ENCODE peak calls at places on chromosomes 7 and 10, in five cellular contexts. One of them, this sample, is unnamed.

GRCh38 chr10:53606951-53607350 is 834.4 kb upstream of the MBL2 start:
- DNase-seq in prostate gland: no peak
- DNase-seq in left ventricle myocardium inferior: no peak
- DNase-seq in CD8-positive, alpha-beta memory T cell: no peak
- DNase-seq in fibroblast of lung: peak; percentile 29
- DNase-seq in this sample: no peak

GRCh38 chr7:50531928-50532327 is 33.3 kb downstream of the DDC start:
- DNase-seq in prostate gland: no peak
- DNase-seq in CD8-positive, alpha-beta memory T cell: no peak
- DNase-seq in left ventricle myocardium inferior: no peak
- DNase-seq in fibroblast of lung: peak; percentile 36
- DNase-seq in this sample: no peak

GRCh38 chr10:60767424-60767823 is 10.9 kb upstream of the CDK1 start:
- DNase-seq in CD8-positive, alpha-beta memory T cell: no peak
- DNase-seq in fibroblast of lung: no peak
- DNase-seq in left ventricle myocardium inferior: no peak
- DNase-seq in prostate gland: no peak
- DNase-seq in this sample: no peak

GRCh38 chr7:112184455-112184854 is 21.7 kb downstream of the DOCK4 start:
- DNase-seq in CD8-positive, alpha-beta memory T cell: no peak
- DNase-seq in prostate gland: no peak
- DNase-seq in left ventricle myocardium inferior: no peak
- DNase-seq in fibroblast of lung: no peak
- DNase-seq in this sample: no peak

GRCh38 chr7:6306471-6306870 is 34.0 kb upstream of the CYTH3 start:
- DNase-seq in fibroblast of lung: peak; percentile 39
- DNase-seq in prostate gland: no peak
- DNase-seq in left ventricle myocardium inferior: no peak
- DNase-seq in CD8-positive, alpha-beta memory T cell: no peak
- DNase-seq in this sample: no peak

GRCh38 chr10:100101526-100102076 is 19.9 kb upstream of the CPN1 start:
- DNase-seq in fibroblast of lung: no peak
- DNase-seq in CD8-positive, alpha-beta memory T cell: no peak
- DNase-seq in left ventricle myocardium inferior: no peak
- DNase-seq in prostate gland: no peak
- DNase-seq in this sample: peak; percentile 88

GRCh38 chr7:138918756-138919155 is 62.4 kb downstream of the KIAA1549 start:
- DNase-seq in left ventricle myocardium inferior: no peak
- DNase-seq in CD8-positive, alpha-beta memory T cell: no peak
- DNase-seq in prostate gland: no peak
- DNase-seq in fibroblast of lung: no peak
- DNase-seq in this sample: no peak

GRCh38 chr10:69179089-69179742 is 818 bp upstream of the SUPV3L1 start:
- DNase-seq in CD8-positive, alpha-beta memory T cell: no peak
- DNase-seq in prostate gland: no peak
- DNase-seq in left ventricle myocardium inferior: no peak
- DNase-seq in fibroblast of lung: peak; percentile 83
- DNase-seq in this sample: no peak

GRCh38 chr10:16848562-16849154 is 31.4 kb upstream of the RSU1 start:
- DNase-seq in left ventricle myocardium inferior: no peak
- DNase-seq in prostate gland: no peak
- DNase-seq in fibroblast of lung: no peak
- DNase-seq in CD8-positive, alpha-beta memory T cell: no peak
- DNase-seq in this sample: no peak

GRCh38 chr10:96719205-96719604 is 1.1 kb downstream of the PIK3AP1 start:
- DNase-seq in CD8-positive, alpha-beta memory T cell: no peak
- DNase-seq in fibroblast of lung: no peak
- DNase-seq in left ventricle myocardium inferior: no peak
- DNase-seq in prostate gland: no peak
- DNase-seq in this sample: no peak

GRCh38 chr10:122468923-122469781 is 7.8 kb downstream of the HTRA1 start:
- DNase-seq in fibroblast of lung: peak; percentile 97
- DNase-seq in prostate gland: no peak
- DNase-seq in CD8-positive, alpha-beta memory T cell: no peak
- DNase-seq in left ventricle myocardium inferior: no peak
- DNase-seq in this sample: no peak

GRCh38 chr10:84264611-84265141 is 19.8 kb downstream of the RGR start:
- DNase-seq in left ventricle myocardium inferior: peak; percentile 50
- DNase-seq in CD8-positive, alpha-beta memory T cell: peak; percentile 65
- DNase-seq in prostate gland: peak; percentile 64
- DNase-seq in fibroblast of lung: peak; percentile 63
- DNase-seq in this sample: peak; percentile 69

GRCh38 chr10:98055875-98056516 is 25.6 kb upstream of the CRTAC1 start:
- DNase-seq in fibroblast of lung: no peak
- DNase-seq in CD8-positive, alpha-beta memory T cell: no peak
- DNase-seq in prostate gland: no peak
- DNase-seq in left ventricle myocardium inferior: no peak
- DNase-seq in this sample: no peak

GRCh38 chr10:52951819-52952218 is 179.2 kb upstream of the MBL2 start:
- DNase-seq in CD8-positive, alpha-beta memory T cell: no peak
- DNase-seq in fibroblast of lung: peak; percentile 67
- DNase-seq in left ventricle myocardium inferior: peak; percentile 25
- DNase-seq in prostate gland: peak; percentile 21
- DNase-seq in this sample: peak; percentile 52

GRCh38 chr10:121854809-121855445 is 72.9 kb downstream of the ATE1 start:
- DNase-seq in prostate gland: no peak
- DNase-seq in fibroblast of lung: no peak
- DNase-seq in left ventricle myocardium inferior: no peak
- DNase-seq in CD8-positive, alpha-beta memory T cell: no peak
- DNase-seq in this sample: peak; percentile 30

GRCh38 chr10:57338823-57339558 is 928.7 kb downstream of the IPMK start:
- DNase-seq in left ventricle myocardium inferior: no peak
- DNase-seq in prostate gland: no peak
- DNase-seq in fibroblast of lung: peak; percentile 56
- DNase-seq in CD8-positive, alpha-beta memory T cell: no peak
- DNase-seq in this sample: no peak

GRCh38 chr10:107561136-107561650 is 396.7 kb upstream of the SORCS1 start:
- DNase-seq in fibroblast of lung: no peak
- DNase-seq in CD8-positive, alpha-beta memory T cell: no peak
- DNase-seq in prostate gland: no peak
- DNase-seq in left ventricle myocardium inferior: no peak
- DNase-seq in this sample: no peak

GRCh38 chr7:108358553-108358952 is 97.7 kb downstream of the NRCAM start:
- DNase-seq in prostate gland: no peak
- DNase-seq in fibroblast of lung: peak; percentile 90
- DNase-seq in CD8-positive, alpha-beta memory T cell: no peak
- DNase-seq in left ventricle myocardium inferior: no peak
- DNase-seq in this sample: peak; percentile 63

GRCh38 chr7:144391823-144392255 is 11.7 kb downstream of the NOBOX start:
- DNase-seq in left ventricle myocardium inferior: no peak
- DNase-seq in prostate gland: peak; percentile 34
- DNase-seq in CD8-positive, alpha-beta memory T cell: peak; percentile 62
- DNase-seq in fibroblast of lung: peak; percentile 79
- DNase-seq in this sample: no peak

GRCh38 chr7:93551931-93552330 is 22.6 kb downstream of the CALCR start:
- DNase-seq in fibroblast of lung: no peak
- DNase-seq in left ventricle myocardium inferior: no peak
- DNase-seq in prostate gland: no peak
- DNase-seq in CD8-positive, alpha-beta memory T cell: no peak
- DNase-seq in this sample: no peak

GRCh38 chr10:480928-481551 is 208.4 kb downstream of the DIP2C start:
- DNase-seq in prostate gland: no peak
- DNase-seq in left ventricle myocardium inferior: no peak
- DNase-seq in fibroblast of lung: peak; percentile 51
- DNase-seq in CD8-positive, alpha-beta memory T cell: no peak
- DNase-seq in this sample: no peak

GRCh38 chr7:55200441-55200840 is 164.7 kb upstream of the LANCL2 start:
- DNase-seq in left ventricle myocardium inferior: no peak
- DNase-seq in CD8-positive, alpha-beta memory T cell: no peak
- DNase-seq in fibroblast of lung: no peak
- DNase-seq in prostate gland: no peak
- DNase-seq in this sample: no peak

GRCh38 chr10:20892796-20893195 is 4.3 kb downstream of the NEBL start:
- DNase-seq in prostate gland: no peak
- DNase-seq in fibroblast of lung: no peak
- DNase-seq in CD8-positive, alpha-beta memory T cell: no peak
- DNase-seq in left ventricle myocardium inferior: no peak
- DNase-seq in this sample: no peak

GRCh38 chr10:104339469-104340098 is 1.3 kb upstream of the ITPRIP start:
- DNase-seq in CD8-positive, alpha-beta memory T cell: no peak
- DNase-seq in left ventricle myocardium inferior: no peak
- DNase-seq in prostate gland: peak; percentile 75
- DNase-seq in fibroblast of lung: peak; percentile 85
- DNase-seq in this sample: peak; percentile 80

GRCh38 chr10:62502995-62503613 is 128.9 kb downstream of the ZNF365 start:
- DNase-seq in fibroblast of lung: peak; percentile 36
- DNase-seq in prostate gland: no peak
- DNase-seq in left ventricle myocardium inferior: no peak
- DNase-seq in CD8-positive, alpha-beta memory T cell: no peak
- DNase-seq in this sample: no peak

GRCh38 chr7:8119228-8119627 is 142.7 kb downstream of the ICA1 start:
- DNase-seq in CD8-positive, alpha-beta memory T cell: no peak
- DNase-seq in left ventricle myocardium inferior: no peak
- DNase-seq in prostate gland: no peak
- DNase-seq in fibroblast of lung: no peak
- DNase-seq in this sample: no peak

GRCh38 chr10:110845756-110846620 is 25.7 kb upstream of the PDCD4 start:
- DNase-seq in left ventricle myocardium inferior: no peak
- DNase-seq in CD8-positive, alpha-beta memory T cell: no peak
- DNase-seq in prostate gland: peak; percentile 86
- DNase-seq in fibroblast of lung: no peak
- DNase-seq in this sample: peak; percentile 92

GRCh38 chr10:56135806-56136205 is 225.3 kb downstream of the ZWINT start:
- DNase-seq in prostate gland: no peak
- DNase-seq in fibroblast of lung: no peak
- DNase-seq in CD8-positive, alpha-beta memory T cell: no peak
- DNase-seq in left ventricle myocardium inferior: no peak
- DNase-seq in this sample: no peak

GRCh38 chr7:115662120-115662519 is 368.4 kb downstream of the TFEC start:
- DNase-seq in fibroblast of lung: no peak
- DNase-seq in CD8-positive, alpha-beta memory T cell: no peak
- DNase-seq in left ventricle myocardium inferior: no peak
- DNase-seq in prostate gland: no peak
- DNase-seq in this sample: no peak

GRCh38 chr10:79068562-79069324 is at the start of gene ZMIZ1:
- DNase-seq in CD8-positive, alpha-beta memory T cell: peak; percentile 85
- DNase-seq in fibroblast of lung: peak; percentile 93
- DNase-seq in left ventricle myocardium inferior: peak; percentile 89
- DNase-seq in prostate gland: peak; percentile 92
- DNase-seq in this sample: peak; percentile 92

GRCh38 chr10:131636116-131636515 is 264.7 kb upstream of the PPP2R2D start:
- DNase-seq in prostate gland: no peak
- DNase-seq in CD8-positive, alpha-beta memory T cell: no peak
- DNase-seq in left ventricle myocardium inferior: no peak
- DNase-seq in fibroblast of lung: no peak
- DNase-seq in this sample: no peak

GRCh38 chr7:725223-726005 is 1.1 kb upstream of the DNAAF5 start:
- DNase-seq in left ventricle myocardium inferior: no peak
- DNase-seq in prostate gland: no peak
- DNase-seq in CD8-positive, alpha-beta memory T cell: no peak
- DNase-seq in fibroblast of lung: peak; percentile 50
- DNase-seq in this sample: no peak

GRCh38 chr7:107021600-107021999 is 22.9 kb upstream of the PRKAR2B start:
- DNase-seq in fibroblast of lung: no peak
- DNase-seq in prostate gland: no peak
- DNase-seq in CD8-positive, alpha-beta memory T cell: no peak
- DNase-seq in left ventricle myocardium inferior: no peak
- DNase-seq in this sample: no peak

GRCh38 chr7:102029616-102030015 is 212.2 kb downstream of the CUX1 start:
- DNase-seq in prostate gland: no peak
- DNase-seq in CD8-positive, alpha-beta memory T cell: no peak
- DNase-seq in left ventricle myocardium inferior: no peak
- DNase-seq in fibroblast of lung: no peak
- DNase-seq in this sample: no peak

GRCh38 chr7:36037121-36037662 is 115.9 kb upstream of the EEPD1 start:
- DNase-seq in fibroblast of lung: peak; percentile 91
- DNase-seq in left ventricle myocardium inferior: peak; percentile 50
- DNase-seq in CD8-positive, alpha-beta memory T cell: no peak
- DNase-seq in prostate gland: peak; percentile 94
- DNase-seq in this sample: no peak

GRCh38 chr10:46031648-46032532 is 1.5 kb upstream of the NCOA4 start:
- DNase-seq in left ventricle myocardium inferior: no peak
- DNase-seq in fibroblast of lung: no peak
- DNase-seq in CD8-positive, alpha-beta memory T cell: no peak
- DNase-seq in prostate gland: no peak
- DNase-seq in this sample: no peak
- H3K27ac ChIP-seq in left ventricle myocardium inferior: no peak overlapping the region
- H3K27ac ChIP-seq in fibroblast of lung: no peak overlapping the region
- H3K27ac ChIP-seq in CD8-positive, alpha-beta memory T cell: peak overlapping the region; percentile 41
- H3K27ac ChIP-seq in prostate gland: peak overlapping the region; percentile 95
- H3K27ac ChIP-seq in this sample: peak overlapping the region; percentile 95

GRCh38 chr10:125037145-125037544 is 95.2 kb downstream of the ZRANB1 start:
- DNase-seq in prostate gland: no peak
- DNase-seq in CD8-positive, alpha-beta memory T cell: no peak
- DNase-seq in left ventricle myocardium inferior: no peak
- DNase-seq in fibroblast of lung: peak; percentile 79
- DNase-seq in this sample: no peak

GRCh38 chr10:125043824-125044658 is 102.1 kb downstream of the ZRANB1 start:
- DNase-seq in prostate gland: no peak
- DNase-seq in left ventricle myocardium inferior: no peak
- DNase-seq in fibroblast of lung: peak; percentile 36
- DNase-seq in CD8-positive, alpha-beta memory T cell: no peak
- DNase-seq in this sample: no peak

GRCh38 chr10:125038637-125039036 is 96.7 kb downstream of the ZRANB1 start:
- DNase-seq in left ventricle myocardium inferior: peak; percentile 60
- DNase-seq in CD8-positive, alpha-beta memory T cell: no peak
- DNase-seq in fibroblast of lung: no peak
- DNase-seq in prostate gland: peak; percentile 46
- DNase-seq in this sample: peak; percentile 74

GRCh38 chr10:125039354-125039769 is 97.4 kb downstream of the ZRANB1 start:
- DNase-seq in CD8-positive, alpha-beta memory T cell: no peak
- DNase-seq in fibroblast of lung: no peak
- DNase-seq in prostate gland: no peak
- DNase-seq in left ventricle myocardium inferior: no peak
- DNase-seq in this sample: no peak

GRCh38 chr10:125041856-125042506 is 100.1 kb downstream of the ZRANB1 start:
- DNase-seq in prostate gland: no peak
- DNase-seq in left ventricle myocardium inferior: no peak
- DNase-seq in fibroblast of lung: no peak
- DNase-seq in CD8-positive, alpha-beta memory T cell: no peak
- DNase-seq in this sample: no peak
- H3K4me1 ChIP-seq in prostate gland: peaks cover 11% of the 10 kb centered on the region
- H3K4me1 ChIP-seq in left ventricle myocardium inferior: peaks cover 78% of the 10 kb centered on the region
- H3K4me1 ChIP-seq in fibroblast of lung: peaks cover 20% of the 10 kb centered on the region
- H3K4me1 ChIP-seq in CD8-positive, alpha-beta memory T cell: no peaks in the 10 kb centered on the region
- H3K4me1 ChIP-seq in this sample: no peaks in the 10 kb centered on the region

GRCh38 chr10:12709516-12709915 is 292.0 kb downstream of the CCDC3 start:
- DNase-seq in left ventricle myocardium inferior: no peak
- DNase-seq in fibroblast of lung: peak; percentile 25
- DNase-seq in CD8-positive, alpha-beta memory T cell: no peak
- DNase-seq in prostate gland: no peak
- DNase-seq in this sample: no peak
- H3K27ac ChIP-seq in left ventricle myocardium inferior: peak overlapping the region; percentile 24
- H3K27ac ChIP-seq in fibroblast of lung: peak overlapping the region; percentile 43
- H3K27ac ChIP-seq in CD8-positive, alpha-beta memory T cell: no peak overlapping the region
- H3K27ac ChIP-seq in prostate gland: no peak overlapping the region
- H3K27ac ChIP-seq in this sample: no peak overlapping the region

DNA sequence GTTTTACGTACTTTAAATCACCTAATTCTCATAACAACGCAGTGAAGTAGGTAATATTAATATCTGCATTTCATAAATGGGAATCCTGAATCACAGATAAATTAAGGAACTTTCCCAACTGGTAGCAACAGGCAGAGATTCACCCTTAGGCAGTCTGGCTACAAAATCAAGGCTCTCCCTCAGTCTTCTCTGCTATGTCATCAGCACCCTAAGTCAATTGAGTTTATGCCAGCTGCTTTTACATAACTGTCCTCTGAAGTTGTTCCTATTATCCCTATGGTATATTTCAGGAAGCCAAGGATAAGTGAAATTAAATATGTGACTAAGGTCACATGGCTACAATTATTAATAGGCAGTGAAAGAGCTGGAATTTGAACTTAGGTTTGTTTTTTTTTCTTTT is 338.3 kb upstream of the KIAA1217 start:
- DNase-seq in CD8-positive, alpha-beta memory T cell: no peak
- DNase-seq in prostate gland: no peak
- DNase-seq in fibroblast of lung: no peak
- DNase-seq in left ventricle myocardium inferior: no peak
- DNase-seq in this sample: no peak
- H3K4me1 ChIP-seq in CD8-positive, alpha-beta memory T cell: no peaks in the 10 kb centered on the region
- H3K4me1 ChIP-seq in prostate gland: no peaks in the 10 kb centered on the region
- H3K4me1 ChIP-seq in fibroblast of lung: no peaks in the 10 kb centered on the region
- H3K4me1 ChIP-seq in left ventricle myocardium inferior: peaks cover 6% of the 10 kb centered on the region
- H3K4me1 ChIP-seq in this sample: no peaks in the 10 kb centered on the region

This sample was measured in right lobe of liver.